ENCODE peak calls at places on chromosomes 16 and 17, in ten cellular contexts. H, P, Q, J, T, B, F, N, C and W are unnamed samples.

GRCh38 chr17:39845052-39845976 is 18.8 kb downstream of the IKZF3 start:
- DNase-seq in C (no peak), Q (no peak), H (no peak), F (no peak), B (no peak), N (no peak), T (no peak), J (no peak), P (no peak), W (no peak)

GRCh38 chr17:64198711-64199110 is 64.3 kb downstream of the TEX2 start:
- DNase-seq in H (no peak), P (no peak), C (no peak), J (no peak), T (no peak), F (no peak), B (no peak), N (no peak), Q (no peak), W (no peak)

GRCh38 chr16:73329363-73330306 is 281.7 kb upstream of the ZFHX3 start:
- DNase-seq in T (no peak), Q (peak; percentile 61), H (no peak), F (no peak), C (no peak), J (no peak), B (no peak), N (no peak), P (no peak), W (no peak)

GRCh38 chr17:20010099-20010863 is 1.1 kb downstream of the SPECC1 start:
- DNase-seq in J (no peak), T (peak; percentile 66), Q (peak; percentile 64), P (peak; percentile 54), H (peak; percentile 65), F (no peak), N (no peak), B (no peak), C (peak; percentile 90), W (peak; percentile 6)

GRCh38 chr16:31427441-31428276 is 501 bp downstream of the COX6A2 start:
- DNase-seq in B (peak; percentile 59), Q (peak; percentile 93), H (peak; percentile 75), C (no peak), P (no peak), N (peak; percentile 77), J (peak; percentile 57), F (peak; percentile 38), T (peak; percentile 72), W (peak; percentile 67)

GRCh38 chr16:81367821-81368220 is 53.1 kb downstream of the GAN start:
- DNase-seq in Q (no peak), P (no peak), B (no peak), H (no peak), F (no peak), J (no peak), T (no peak), N (no peak), C (no peak), W (no peak)

GRCh38 chr17:76493505-76494167 is 7.6 kb downstream of the RHBDF2 start:
- DNase-seq in J (peak; percentile 46), Q (no peak), F (no peak), H (no peak), B (peak; percentile 21), T (no peak), C (no peak), P (no peak), N (no peak), W (peak; percentile 52)

GRCh38 chr17:41308918-41309359 is at the start of gene KRTAP16-1:
- DNase-seq in P (no peak), J (peak; percentile 42), N (peak; percentile 45), C (no peak), T (no peak), Q (no peak), B (peak; percentile 40), F (no peak), H (no peak), W (no peak)

GRCh38 chr17:67035131-67036083 is 8.9 kb upstream of the CACNG1 start:
- DNase-seq in N (no peak), F (no peak), B (no peak), P (no peak), H (no peak), Q (no peak), C (no peak), T (no peak), J (no peak), W (no peak)

GRCh38 chr17:59093702-59094231 is 12.9 kb downstream of the TRIM37 start:
- DNase-seq in F (peak; percentile 68), N (no peak), B (no peak), Q (no peak), H (peak; percentile 73), C (peak; percentile 90), J (no peak), P (peak; percentile 97), T (peak; percentile 21), W (no peak)

GRCh38 chr17:48074322-48075054 is 26.3 kb downstream of the NFE2L1 start:
- DNase-seq in C (peak; percentile 80), B (peak; percentile 60), F (peak; percentile 78), N (no peak), Q (peak; percentile 77), H (peak; percentile 82), P (peak; percentile 82), T (peak; percentile 88), J (peak; percentile 65), W (peak; percentile 85)

GRCh38 chr16:82628741-82629140 is 2.0 kb downstream of the CDH13 start:
- DNase-seq in Q (no peak), J (no peak), P (peak; percentile 48), N (no peak), T (no peak), F (no peak), B (no peak), C (no peak), H (no peak), W (no peak)

GRCh38 chr17:7204335-7204734 is 15.3 kb downstream of the DLG4 start:
- DNase-seq in C (no peak), H (no peak), N (no peak), P (no peak), T (no peak), F (no peak), J (no peak), B (no peak), Q (peak; percentile 74), W (no peak)

GRCh38 chr16:47058295-47059086 is 85.0 kb upstream of the DNAJA2 start:
- DNase-seq in P (no peak), H (no peak), Q (no peak), B (no peak), J (no peak), T (no peak), C (no peak), N (peak; percentile 60), F (no peak), W (no peak)

GRCh38 chr17:4304417-4305027 is 40.7 kb upstream of the ANKFY1 start:
- DNase-seq in Q (peak; percentile 68), T (peak; percentile 62), B (peak; percentile 23), C (peak; percentile 52), N (no peak), H (peak; percentile 47), J (peak; percentile 40), P (peak; percentile 66), F (peak; percentile 51), W (peak; percentile 54)

GRCh38 chr16:84396537-84397008 is 28.2 kb downstream of the ATP2C2 start:
- DNase-seq in P (peak; percentile 3), B (no peak), F (peak; percentile 83), J (no peak), C (peak; percentile 95), Q (no peak), T (no peak), N (no peak), H (no peak), W (no peak)

GRCh38 chr16:84391151-84391873 is 23.0 kb downstream of the ATP2C2 start:
- DNase-seq in T (no peak), F (no peak), P (no peak), C (no peak), H (no peak), J (no peak), B (no peak), N (peak; percentile 15), Q (no peak), W (no peak)

GRCh38 chr16:84397090-84397489 is 28.8 kb downstream of the ATP2C2 start:
- DNase-seq in T (no peak), J (no peak), B (no peak), H (no peak), P (no peak), Q (no peak), C (peak; percentile 35), F (no peak), N (no peak), W (no peak)
- H3K4me3 ChIP-seq in T (no peak overlapping the region), J (no peak overlapping the region), B (no peak overlapping the region), H (no peak overlapping the region), P (no peak overlapping the region), Q (no peak overlapping the region), C (no peak overlapping the region), F (no peak overlapping the region), N (no peak overlapping the region), W (no peak overlapping the region)

GRCh38 chr16:84009282-84009681 is 33.3 kb downstream of the SLC38A8 start:
- DNase-seq in T (no peak), Q (no peak), J (no peak), F (no peak), N (no peak), P (no peak), C (no peak), H (peak; percentile 15), B (no peak), W (no peak)
- H3K4me1 ChIP-seq in T (no peaks in the 10 kb centered on the region), Q (no peaks in the 10 kb centered on the region), J (no peaks in the 10 kb centered on the region), F (no peaks in the 10 kb centered on the region), N (no peaks in the 10 kb centered on the region), P (no peaks in the 10 kb centered on the region), C (peaks cover 3% of the 10 kb centered on the region), H (no peaks in the 10 kb centered on the region), B (peaks cover 5% of the 10 kb centered on the region), W (peaks cover 5% of the 10 kb centered on the region)

GRCh38 chr16:35197656-35198055 is 1738.2 kb downstream of the TP53TG3F start:
- DNase-seq in T (no peak), P (no peak), Q (no peak), N (no peak), J (no peak), H (no peak), F (peak; percentile 24), B (no peak), C (no peak), W (no peak)
- H3K9me3 ChIP-seq in T (no peaks in the 10 kb centered on the region), P (no peaks in the 10 kb centered on the region), Q (no peaks in the 10 kb centered on the region), N (no peaks in the 10 kb centered on the region), J (no peaks in the 10 kb centered on the region), H (no peaks in the 10 kb centered on the region), F (peaks cover 27% of the 10 kb centered on the region), B (no peaks in the 10 kb centered on the region), C (no peaks in the 10 kb centered on the region), W (no peaks in the 10 kb centered on the region)

GRCh38 chr16:2026461-2027023 is at the start of gene NHERF2:
- DNase-seq in C (no peak), T (peak; percentile 69), J (peak; percentile 21), Q (peak; percentile 90), P (peak; percentile 40), N (no peak), H (no peak), B (no peak), F (no peak), W (peak; percentile 22)

GRCh38 chr16:2024026-2024425 is 2.7 kb upstream of the NHERF2 start:
- DNase-seq in N (no peak), T (no peak), F (no peak), P (no peak), B (no peak), Q (no peak), C (no peak), H (no peak), J (no peak), W (no peak)

GRCh38 chr16:2027024-2028010 is 615 bp downstream of the NHERF2 start:
- DNase-seq in J (no peak), C (peak; percentile 43), B (no peak), H (no peak), Q (peak; percentile 72), T (no peak), P (peak; percentile 69), F (no peak), N (no peak), W (no peak)

GRCh38 chr16:2025251-2025650 is 1.5 kb upstream of the NHERF2 start:
- DNase-seq in P (no peak), H (no peak), F (no peak), C (no peak), J (no peak), N (no peak), T (no peak), B (no peak), Q (no peak), W (no peak)

GRCh38 chr16:2025878-2026460 is 733 bp upstream of the NHERF2 start:
- DNase-seq in Q (no peak), C (no peak), H (no peak), J (no peak), F (no peak), T (no peak), B (no peak), N (no peak), P (no peak), W (no peak)
- H3K4me3 ChIP-seq in Q (peak overlapping the region; percentile 67), C (peak overlapping the region; percentile 82), H (no peak overlapping the region), J (no peak overlapping the region), F (peak overlapping the region; percentile 48), T (no peak overlapping the region), B (peak overlapping the region; percentile 30), N (peak overlapping the region; percentile 49), P (no peak overlapping the region), W (no peak overlapping the region)